ENCODE peak calls at places on chromosomes 11 and 22, in six cellular contexts. One of them, this sample, is unnamed.

GRCh38 chr22:43432883-43433415 is 21.1 kb downstream of the MPPED1 start:
- DNase-seq in NCI-H1105 treated with DMSO at 0.1 percent for 48 hours: no peak
- DNase-seq in nucleus accumbens: no peak
- DNase-seq in stimulated activated naive CD8-positive, alpha-beta T cell treated with anti-CD3 and anti-CD28 coated beads, Interleukin-15, Interleukin-2, amounts not matched to agents 100 U/mL and 50 U/mL, for 24 hours: no peak
- DNase-seq in stimulated activated CD8-positive, alpha-beta memory T cell treated with anti-CD3 and anti-CD28 coated beads, Interleukin-15, amount 100 ng/mL, for 24 hours: no peak
- DNase-seq in right cardiac atrium: no peak
- DNase-seq in this sample: no peak

GRCh38 chr11:113664069-113664980 is 41.8 kb downstream of the TMPRSS5 start:
- DNase-seq in NCI-H1105 treated with DMSO at 0.1 percent for 48 hours: no peak
- DNase-seq in nucleus accumbens: no peak
- DNase-seq in stimulated activated naive CD8-positive, alpha-beta T cell treated with anti-CD3 and anti-CD28 coated beads, Interleukin-15, Interleukin-2, amounts not matched to agents 100 U/mL and 50 U/mL, for 24 hours: no peak
- DNase-seq in stimulated activated CD8-positive, alpha-beta memory T cell treated with anti-CD3 and anti-CD28 coated beads, Interleukin-15, amount 100 ng/mL, for 24 hours: no peak
- DNase-seq in right cardiac atrium: no peak
- DNase-seq in this sample: no peak

GRCh38 chr11:69446108-69446507 is 35.4 kb upstream of the LINC01488 start:
- DNase-seq in NCI-H1105 treated with DMSO at 0.1 percent for 48 hours: no peak
- DNase-seq in nucleus accumbens: no peak
- DNase-seq in stimulated activated naive CD8-positive, alpha-beta T cell treated with anti-CD3 and anti-CD28 coated beads, Interleukin-15, Interleukin-2, amounts not matched to agents 100 U/mL and 50 U/mL, for 24 hours: no peak
- DNase-seq in stimulated activated CD8-positive, alpha-beta memory T cell treated with anti-CD3 and anti-CD28 coated beads, Interleukin-15, amount 100 ng/mL, for 24 hours: no peak
- DNase-seq in right cardiac atrium: peak; percentile 48
- DNase-seq in this sample: peak; percentile 15

GRCh38 chr22:32326647-32327046 is 31.0 kb upstream of the RFPL3 start:
- DNase-seq in NCI-H1105 treated with DMSO at 0.1 percent for 48 hours: no peak
- DNase-seq in nucleus accumbens: no peak
- DNase-seq in stimulated activated naive CD8-positive, alpha-beta T cell treated with anti-CD3 and anti-CD28 coated beads, Interleukin-15, Interleukin-2, amounts not matched to agents 100 U/mL and 50 U/mL, for 24 hours: no peak
- DNase-seq in stimulated activated CD8-positive, alpha-beta memory T cell treated with anti-CD3 and anti-CD28 coated beads, Interleukin-15, amount 100 ng/mL, for 24 hours: no peak
- DNase-seq in right cardiac atrium: no peak
- DNase-seq in this sample: no peak

GRCh38 chr11:27464155-27464759 is 8.3 kb downstream of the LGR4 start:
- DNase-seq in NCI-H1105 treated with DMSO at 0.1 percent for 48 hours: no peak
- DNase-seq in nucleus accumbens: no peak
- DNase-seq in stimulated activated naive CD8-positive, alpha-beta T cell treated with anti-CD3 and anti-CD28 coated beads, Interleukin-15, Interleukin-2, amounts not matched to agents 100 U/mL and 50 U/mL, for 24 hours: no peak
- DNase-seq in stimulated activated CD8-positive, alpha-beta memory T cell treated with anti-CD3 and anti-CD28 coated beads, Interleukin-15, amount 100 ng/mL, for 24 hours: no peak
- DNase-seq in right cardiac atrium: no peak
- DNase-seq in this sample: no peak

GRCh38 chr11:819129-819931 is 616 bp downstream of the PNPLA2 start:
- DNase-seq in NCI-H1105 treated with DMSO at 0.1 percent for 48 hours: peak; percentile 85
- DNase-seq in nucleus accumbens: peak; percentile 94
- DNase-seq in stimulated activated naive CD8-positive, alpha-beta T cell treated with anti-CD3 and anti-CD28 coated beads, Interleukin-15, Interleukin-2, amounts not matched to agents 100 U/mL and 50 U/mL, for 24 hours: peak; percentile 94
- DNase-seq in stimulated activated CD8-positive, alpha-beta memory T cell treated with anti-CD3 and anti-CD28 coated beads, Interleukin-15, amount 100 ng/mL, for 24 hours: peak; percentile 88
- DNase-seq in right cardiac atrium: peak; percentile 98
- DNase-seq in this sample: peak; percentile 96

GRCh38 chr11:55707029-55707428 is 45.0 kb downstream of the OR4C6 start:
- DNase-seq in NCI-H1105 treated with DMSO at 0.1 percent for 48 hours: peak; percentile 28
- DNase-seq in nucleus accumbens: no peak
- DNase-seq in stimulated activated naive CD8-positive, alpha-beta T cell treated with anti-CD3 and anti-CD28 coated beads, Interleukin-15, Interleukin-2, amounts not matched to agents 100 U/mL and 50 U/mL, for 24 hours: no peak
- DNase-seq in stimulated activated CD8-positive, alpha-beta memory T cell treated with anti-CD3 and anti-CD28 coated beads, Interleukin-15, amount 100 ng/mL, for 24 hours: no peak
- DNase-seq in right cardiac atrium: no peak
- DNase-seq in this sample: no peak

GRCh38 chr11:129815596-129816461 is at the start of gene TMEM45B:
- DNase-seq in NCI-H1105 treated with DMSO at 0.1 percent for 48 hours: peak; percentile 74
- DNase-seq in nucleus accumbens: no peak
- DNase-seq in stimulated activated naive CD8-positive, alpha-beta T cell treated with anti-CD3 and anti-CD28 coated beads, Interleukin-15, Interleukin-2, amounts not matched to agents 100 U/mL and 50 U/mL, for 24 hours: peak; percentile 27
- DNase-seq in stimulated activated CD8-positive, alpha-beta memory T cell treated with anti-CD3 and anti-CD28 coated beads, Interleukin-15, amount 100 ng/mL, for 24 hours: no peak
- DNase-seq in right cardiac atrium: peak; percentile 46
- DNase-seq in this sample: no peak

GRCh38 chr11:117749541-117749910 is 47.5 kb downstream of the DSCAML1 start:
- DNase-seq in NCI-H1105 treated with DMSO at 0.1 percent for 48 hours: no peak
- DNase-seq in nucleus accumbens: no peak
- DNase-seq in stimulated activated naive CD8-positive, alpha-beta T cell treated with anti-CD3 and anti-CD28 coated beads, Interleukin-15, Interleukin-2, amounts not matched to agents 100 U/mL and 50 U/mL, for 24 hours: no peak
- DNase-seq in stimulated activated CD8-positive, alpha-beta memory T cell treated with anti-CD3 and anti-CD28 coated beads, Interleukin-15, amount 100 ng/mL, for 24 hours: no peak
- DNase-seq in right cardiac atrium: no peak
- DNase-seq in this sample: no peak

GRCh38 chr11:2523821-2524391 is 79.1 kb downstream of the KCNQ1 start:
- DNase-seq in NCI-H1105 treated with DMSO at 0.1 percent for 48 hours: no peak
- DNase-seq in nucleus accumbens: no peak
- DNase-seq in stimulated activated naive CD8-positive, alpha-beta T cell treated with anti-CD3 and anti-CD28 coated beads, Interleukin-15, Interleukin-2, amounts not matched to agents 100 U/mL and 50 U/mL, for 24 hours: peak; percentile 1
- DNase-seq in stimulated activated CD8-positive, alpha-beta memory T cell treated with anti-CD3 and anti-CD28 coated beads, Interleukin-15, amount 100 ng/mL, for 24 hours: no peak
- DNase-seq in right cardiac atrium: peak; percentile 20
- DNase-seq in this sample: peak; percentile 23

GRCh38 chr11:118907051-118907748 is 18.5 kb downstream of the BCL9L start:
- DNase-seq in NCI-H1105 treated with DMSO at 0.1 percent for 48 hours: peak; percentile 87
- DNase-seq in nucleus accumbens: peak; percentile 89
- DNase-seq in stimulated activated naive CD8-positive, alpha-beta T cell treated with anti-CD3 and anti-CD28 coated beads, Interleukin-15, Interleukin-2, amounts not matched to agents 100 U/mL and 50 U/mL, for 24 hours: peak; percentile 89
- DNase-seq in stimulated activated CD8-positive, alpha-beta memory T cell treated with anti-CD3 and anti-CD28 coated beads, Interleukin-15, amount 100 ng/mL, for 24 hours: peak; percentile 74
- DNase-seq in right cardiac atrium: peak; percentile 91
- DNase-seq in this sample: peak; percentile 83

GRCh38 chr11:62905927-62906531 is 15.1 kb downstream of the CHRM1 start:
- DNase-seq in NCI-H1105 treated with DMSO at 0.1 percent for 48 hours: peak; percentile 61
- DNase-seq in nucleus accumbens: peak; percentile 86
- DNase-seq in stimulated activated naive CD8-positive, alpha-beta T cell treated with anti-CD3 and anti-CD28 coated beads, Interleukin-15, Interleukin-2, amounts not matched to agents 100 U/mL and 50 U/mL, for 24 hours: peak; percentile 81
- DNase-seq in stimulated activated CD8-positive, alpha-beta memory T cell treated with anti-CD3 and anti-CD28 coated beads, Interleukin-15, amount 100 ng/mL, for 24 hours: peak; percentile 62
- DNase-seq in right cardiac atrium: peak; percentile 89
- DNase-seq in this sample: peak; percentile 78

GRCh38 chr22:49228431-49229037 is 599.1 kb downstream of the BRD1 start:
- DNase-seq in NCI-H1105 treated with DMSO at 0.1 percent for 48 hours: no peak
- DNase-seq in nucleus accumbens: no peak
- DNase-seq in stimulated activated naive CD8-positive, alpha-beta T cell treated with anti-CD3 and anti-CD28 coated beads, Interleukin-15, Interleukin-2, amounts not matched to agents 100 U/mL and 50 U/mL, for 24 hours: no peak
- DNase-seq in stimulated activated CD8-positive, alpha-beta memory T cell treated with anti-CD3 and anti-CD28 coated beads, Interleukin-15, amount 100 ng/mL, for 24 hours: no peak
- DNase-seq in right cardiac atrium: peak; percentile 2
- DNase-seq in this sample: no peak

GRCh38 chr11:74265256-74265655 is 46.2 kb downstream of the P4HA3 start:
- DNase-seq in NCI-H1105 treated with DMSO at 0.1 percent for 48 hours: no peak
- DNase-seq in nucleus accumbens: no peak
- DNase-seq in stimulated activated naive CD8-positive, alpha-beta T cell treated with anti-CD3 and anti-CD28 coated beads, Interleukin-15, Interleukin-2, amounts not matched to agents 100 U/mL and 50 U/mL, for 24 hours: no peak
- DNase-seq in stimulated activated CD8-positive, alpha-beta memory T cell treated with anti-CD3 and anti-CD28 coated beads, Interleukin-15, amount 100 ng/mL, for 24 hours: no peak
- DNase-seq in right cardiac atrium: no peak
- DNase-seq in this sample: no peak